ENCODE peak calls at places on chromosome 17, in six cellular contexts. A, V, S, H, X and T are unnamed samples.

GRCh38 chr17:44132275-44132821 is 8.9 kb upstream of the HDAC5 start:
- DNase-seq in A (no peak), V (no peak), S (no peak), H (no peak), X (peak), T (no peak)

GRCh38 chr17:81551458-81552243 is 502 bp downstream of the FAAP100 start:
- DNase-seq in A (no peak), V (peak), S (no peak), H (peak), X (no peak), T (no peak)

GRCh38 chr17:83119987-83120864 is 40.8 kb downstream of the METRNL start:
- DNase-seq in A (no peak), V (peak), S (no peak), H (no peak), X (no peak), T (peak)

GRCh38 chr17:18161226-18162094 is 22.2 kb upstream of the ALKBH5 start:
- DNase-seq in A (no peak), V (no peak), S (no peak), H (peak), X (no peak), T (no peak)

GRCh38 chr17:1008008-1008761 is 11.3 kb downstream of the TIMM22 start:
- DNase-seq in A (no peak), V (no peak), S (no peak), H (no peak), X (no peak), T (no peak)

GRCh38 chr17:2056221-2057129 is 1.6 kb downstream of the HIC1 start:
- DNase-seq in A (no peak), V (peak), S (peak), H (peak), X (peak), T (peak)

GRCh38 chr17:77358801-77359716 is 218.3 kb downstream of the SEC14L1 start:
- DNase-seq in A (no peak), V (no peak), S (no peak), H (no peak), X (no peak), T (no peak)

GRCh38 chr17:80861892-80862291 is 129.7 kb upstream of the CHMP6 start:
- DNase-seq in A (no peak), V (peak), S (no peak), H (peak), X (peak), T (peak)

GRCh38 chr17:76793775-76794174 is 55.9 kb downstream of the MFSD11 start:
- DNase-seq in A (no peak), V (peak), S (no peak), H (peak), X (peak), T (peak)

GRCh38 chr17:77419547-77420475 is 279.0 kb downstream of the SEC14L1 start:
- DNase-seq in A (no peak), V (peak), S (peak), H (peak), X (no peak), T (peak)

GRCh38 chr17:27315322-27315721 is 21.4 kb downstream of the WSB1 start:
- DNase-seq in A (no peak), V (no peak), S (no peak), H (peak), X (peak), T (no peak)

GRCh38 chr17:36485805-36486203 is 677 bp upstream of the ZNHIT3 start:
- DNase-seq in A (no peak), V (no peak), S (no peak), H (no peak), X (no peak), T (peak)

GRCh38 chr17:38510424-38511125 is 82.3 kb downstream of the ARHGAP23 start:
- DNase-seq in A (peak), V (peak), S (peak), H (no peak), X (no peak), T (peak)

GRCh38 chr17:58219789-58220183 is 731 bp upstream of the MKS1 start:
- DNase-seq in A (no peak), V (no peak), S (no peak), H (no peak), X (no peak), T (no peak)

GRCh38 chr17:58224315-58224714 is 5.3 kb upstream of the MKS1 start:
- DNase-seq in A (no peak), V (peak), S (no peak), H (peak), X (no peak), T (peak)

GRCh38 chr17:58215685-58216084 is 3.4 kb downstream of the MKS1 start:
- DNase-seq in A (no peak), V (no peak), S (no peak), H (no peak), X (no peak), T (peak)

GRCh38 chr17:58219007-58219788 is at the start of gene MKS1:
- DNase-seq in A (peak), V (peak), S (peak), H (peak), X (peak), T (peak)
- H4K8ac ChIP-seq in A (no peak), V (peak), S (peak), H (peak), X (peak), T (peak)

DNA sequence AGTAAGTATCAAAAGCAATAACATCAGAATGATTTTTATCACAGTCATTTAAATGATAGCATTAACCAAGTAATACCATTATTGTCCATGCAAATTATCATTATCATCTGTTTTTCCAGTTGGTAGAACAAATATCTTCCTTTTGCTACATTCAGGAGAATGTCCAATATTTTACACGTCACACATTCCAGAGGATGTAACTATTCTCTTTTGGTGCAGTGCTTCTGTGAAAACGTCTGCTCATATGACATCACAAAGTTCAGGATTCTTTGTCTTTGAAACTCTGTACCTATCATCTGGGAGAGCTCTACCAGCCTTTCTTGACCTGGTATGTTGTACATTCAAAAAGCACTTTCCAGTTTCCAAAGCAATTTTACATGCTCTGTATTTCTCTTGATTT is 40.2 kb upstream of the PITPNM3 start:
- DNase-seq in A (no peak), V (no peak), S (no peak), H (no peak), X (no peak), T (no peak)
- H2AK5ac ChIP-seq in A (no peak), V (no peak), S (no peak), H (no peak), X (no peak), T (no peak)

GRCh38 chr17:34382586-34383224 is 19.7 kb upstream of the CCL1 start:
- DNase-seq in A (no peak), V (no peak), S (no peak), H (no peak), X (no peak), T (peak)
- H3K4me3 ChIP-seq in A (no peak), V (no peak), S (no peak), H (no peak), X (no peak), T (no peak)

GRCh38 chr17:60599620-60600489 is at the start of gene PPM1D:
- DNase-seq in A (peak), V (peak), S (peak), H (peak), X (peak), T (peak)
- H4K8ac ChIP-seq in A (no peak), V (peak), S (peak), H (peak), X (peak), T (no peak)

GRCh38 chr17:45935710-45936509 is 41.6 kb downstream of the MAPT start:
- DNase-seq in A (no peak), V (no peak), S (no peak), H (no peak), X (no peak), T (no peak)

GRCh38 chr17:45935197-45935709 is 40.9 kb downstream of the MAPT start:
- DNase-seq in A (no peak), V (no peak), S (no peak), H (no peak), X (no peak), T (no peak)

GRCh38 chr17:45931677-45932076 is 37.3 kb downstream of the MAPT start:
- DNase-seq in A (no peak), V (no peak), S (no peak), H (no peak), X (no peak), T (no peak)

GRCh38 chr17:45936610-45937009 is 42.3 kb downstream of the MAPT start:
- DNase-seq in A (no peak), V (no peak), S (no peak), H (no peak), X (no peak), T (no peak)

GRCh38 chr17:45934044-45934979 is 40.0 kb downstream of the MAPT start:
- DNase-seq in A (no peak), V (no peak), S (no peak), H (no peak), X (peak), T (no peak)
- H2AK5ac ChIP-seq in A (no peak), V (no peak), S (no peak), H (no peak), X (no peak), T (no peak)